ENCODE peak calls at places on chromosomes 4 and X, in five cellular contexts. D is GM23338, P is G401, G is NCI-H1694 treated with DMSO at 0.1 percent for 48 hours, H is brain microvascular endothelial cell. F is an unnamed sample.

GRCh38 chrX:7133036-7133412 is 14.5 kb upstream of the STS start:
- DNase-seq in G (no peak), D (no peak), H (no peak), P (no peak), F (peak)

GRCh38 chrX:16589826-16590225 is 60.1 kb upstream of the S100G start:
- DNase-seq in P (no peak), H (no peak), G (no peak), D (no peak), F (no peak)

GRCh38 chr4:32519060-32519459 is 1798.9 kb downstream of the PCDH7 start:
- DNase-seq in P (no peak), G (no peak), D (no peak), H (no peak), F (no peak)

GRCh38 chr4:128455480-128455879 is 167.9 kb upstream of the PGRMC2 start:
- DNase-seq in H (no peak), P (no peak), G (no peak), D (no peak), F (no peak)

GRCh38 chrX:14641681-14642655 is 112.6 kb downstream of the GLRA2 start:
- DNase-seq in P (peak), H (no peak), G (no peak), D (no peak), F (no peak)

GRCh38 chrX:136636121-136636520 is 11.8 kb upstream of the CD40LG start:
- DNase-seq in P (no peak), D (peak), G (no peak), H (no peak), F (peak)

GRCh38 chr4:143348233-143349077 is 11.8 kb downstream of the GAB1 start:
- DNase-seq in D (no peak), H (no peak), G (no peak), P (no peak), F (no peak)

GRCh38 chrX:65528705-65529340 is 5.8 kb downstream of the LAS1L start:
- DNase-seq in P (peak), G (no peak), H (peak), D (peak), F (peak)

GRCh38 chr4:62881901-62882300 is 1527.3 kb downstream of the TECRL start:
- DNase-seq in G (no peak), P (no peak), D (no peak), H (no peak), F (no peak)

GRCh38 chr4:39348371-39349265 is 17.5 kb downstream of the RFC1 start:
- DNase-seq in H (peak), P (no peak), D (no peak), G (no peak), F (no peak)

GRCh38 chrX:154010330-154011087 is 9.2 kb downstream of the IRAK1 start:
- DNase-seq in H (no peak), D (no peak), G (no peak), P (no peak), F (no peak)

GRCh38 chr4:8920969-8921368 is 49.3 kb upstream of the HMX1 start:
- DNase-seq in D (no peak), P (no peak), H (no peak), G (no peak), F (no peak)